ENCODE peak calls at places on chromosomes 7 and 10, in eight cellular contexts. One of them, this sample, is unnamed.

GRCh38 chr7:388461-388960 is 98.5 kb downstream of the FOXL3 start:
- DNase-seq in lung: peak
- DNase-seq in left ventricle myocardium inferior: peak
- DNase-seq in GM06990: no peak
- DNase-seq in right lobe of liver: peak
- DNase-seq in IMR-90: no peak
- DNase-seq in AG10803: no peak
- DNase-seq in AG04450: no peak
- DNase-seq in this sample: no peak

GRCh38 chr10:48458662-48459048 is 146.2 kb downstream of the ARHGAP22 start:
- DNase-seq in left ventricle myocardium inferior: no peak
- DNase-seq in lung: no peak
- DNase-seq in AG10803: no peak
- DNase-seq in AG04450: no peak
- DNase-seq in IMR-90: no peak
- DNase-seq in right lobe of liver: no peak
- DNase-seq in GM06990: no peak
- DNase-seq in this sample: no peak

GRCh38 chr10:48399551-48399950 is 93.1 kb downstream of the MAPK8 start:
- DNase-seq in lung: no peak
- DNase-seq in GM06990: no peak
- DNase-seq in AG04450: no peak
- DNase-seq in left ventricle myocardium inferior: no peak
- DNase-seq in AG10803: no peak
- DNase-seq in right lobe of liver: no peak
- DNase-seq in IMR-90: no peak
- DNase-seq in this sample: no peak

GRCh38 chr7:128361463-128362441 is at the start of gene PRRT4:
- DNase-seq in GM06990: no peak
- DNase-seq in lung: no peak
- DNase-seq in AG04450: no peak
- DNase-seq in left ventricle myocardium inferior: peak
- DNase-seq in AG10803: no peak
- DNase-seq in right lobe of liver: no peak
- DNase-seq in IMR-90: no peak
- DNase-seq in this sample: no peak

GRCh38 chr7:157020514-157021070 is 10.1 kb upstream of the MNX1 start:
- DNase-seq in lung: no peak
- DNase-seq in AG04450: no peak
- DNase-seq in AG10803: no peak
- DNase-seq in IMR-90: no peak
- DNase-seq in GM06990: no peak
- DNase-seq in left ventricle myocardium inferior: no peak
- DNase-seq in right lobe of liver: no peak
- DNase-seq in this sample: no peak

GRCh38 chr10:104589871-104590270 is 51.2 kb upstream of the SORCS3 start:
- DNase-seq in right lobe of liver: no peak
- DNase-seq in IMR-90: peak
- DNase-seq in left ventricle myocardium inferior: no peak
- DNase-seq in GM06990: no peak
- DNase-seq in AG04450: peak
- DNase-seq in lung: no peak
- DNase-seq in AG10803: peak
- DNase-seq in this sample: no peak

GRCh38 chr7:115297651-115298050 is 375.8 kb downstream of the MDFIC start:
- DNase-seq in GM06990: no peak
- DNase-seq in IMR-90: peak
- DNase-seq in left ventricle myocardium inferior: peak
- DNase-seq in lung: peak
- DNase-seq in AG04450: no peak
- DNase-seq in right lobe of liver: no peak
- DNase-seq in AG10803: peak
- DNase-seq in this sample: no peak

GRCh38 chr10:19778996-19779395 is 37.2 kb upstream of the PLXDC2 start:
- DNase-seq in IMR-90: no peak
- DNase-seq in AG04450: no peak
- DNase-seq in lung: no peak
- DNase-seq in AG10803: no peak
- DNase-seq in right lobe of liver: no peak
- DNase-seq in left ventricle myocardium inferior: no peak
- DNase-seq in GM06990: no peak
- DNase-seq in this sample: no peak

GRCh38 chr10:86102446-86102845 is 264.1 kb downstream of the GRID1 start:
- DNase-seq in AG10803: no peak
- DNase-seq in AG04450: no peak
- DNase-seq in IMR-90: no peak
- DNase-seq in lung: no peak
- DNase-seq in right lobe of liver: no peak
- DNase-seq in GM06990: no peak
- DNase-seq in left ventricle myocardium inferior: no peak
- DNase-seq in this sample: no peak

GRCh38 chr7:13991791-13992620 is 2.5 kb upstream of the ETV1 start:
- DNase-seq in left ventricle myocardium inferior: no peak
- DNase-seq in AG04450: no peak
- DNase-seq in GM06990: no peak
- DNase-seq in IMR-90: no peak
- DNase-seq in right lobe of liver: no peak
- DNase-seq in lung: no peak
- DNase-seq in AG10803: no peak
- DNase-seq in this sample: no peak

GRCh38 chr10:132961864-132962622 is 19.7 kb upstream of the CFAP46 start:
- DNase-seq in left ventricle myocardium inferior: peak
- DNase-seq in GM06990: peak
- DNase-seq in AG04450: peak
- DNase-seq in lung: peak
- DNase-seq in right lobe of liver: peak
- DNase-seq in IMR-90: peak
- DNase-seq in AG10803: peak
- DNase-seq in this sample: peak

GRCh38 chr10:79933961-79934360 is 14.9 kb downstream of the SFTPD start:
- DNase-seq in lung: peak
- DNase-seq in left ventricle myocardium inferior: no peak
- DNase-seq in GM06990: no peak
- DNase-seq in AG04450: no peak
- DNase-seq in AG10803: no peak
- DNase-seq in IMR-90: no peak
- DNase-seq in right lobe of liver: no peak
- DNase-seq in this sample: no peak

GRCh38 chr7:96303105-96303685 is 18.7 kb downstream of the SLC25A13 start:
- DNase-seq in right lobe of liver: no peak
- DNase-seq in AG10803: no peak
- DNase-seq in GM06990: no peak
- DNase-seq in left ventricle myocardium inferior: no peak
- DNase-seq in lung: no peak
- DNase-seq in AG04450: no peak
- DNase-seq in IMR-90: peak
- DNase-seq in this sample: no peak

GRCh38 chr7:47622946-47623640 is 41.2 kb upstream of the TNS3 start:
- DNase-seq in IMR-90: peak
- DNase-seq in AG04450: peak
- DNase-seq in lung: peak
- DNase-seq in GM06990: no peak
- DNase-seq in right lobe of liver: no peak
- DNase-seq in left ventricle myocardium inferior: no peak
- DNase-seq in AG10803: peak
- DNase-seq in this sample: no peak

DNA sequence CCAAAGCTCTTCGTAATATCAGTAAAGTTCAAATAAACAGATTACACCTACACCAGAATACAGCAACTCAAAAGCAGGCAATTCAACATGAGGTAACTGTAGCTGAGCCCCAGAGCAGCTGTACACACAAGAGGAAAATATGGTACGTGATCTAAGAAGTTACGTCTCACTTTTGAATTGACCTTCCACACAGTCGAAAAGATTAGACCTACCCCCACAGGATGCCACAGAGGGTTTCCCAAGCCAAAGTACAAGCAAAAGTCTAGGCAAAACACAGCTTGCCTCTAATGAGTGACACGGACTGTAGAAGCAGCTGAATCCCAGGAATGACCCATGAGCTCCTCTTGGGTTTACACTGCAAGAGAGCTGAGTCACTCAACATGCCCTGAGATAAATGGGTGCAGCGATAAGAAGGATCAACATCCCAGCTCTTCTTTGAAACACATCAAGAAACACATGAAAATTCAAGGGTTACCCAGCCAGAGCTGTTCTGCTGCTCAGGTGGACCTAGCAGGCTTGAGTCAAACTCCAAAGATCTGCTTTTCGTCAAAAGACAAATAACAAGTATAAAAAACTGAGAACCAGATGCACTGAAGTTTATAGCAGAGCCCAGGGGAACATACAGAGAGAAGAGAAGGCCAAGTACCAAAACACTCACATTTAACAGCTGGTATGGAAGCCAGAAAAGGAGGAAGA is 9.7 kb downstream of the CREB3L2 start:
- DNase-seq in left ventricle myocardium inferior: no peak
- DNase-seq in lung: no peak
- DNase-seq in AG04450: peak
- DNase-seq in right lobe of liver: no peak
- DNase-seq in IMR-90: peak
- DNase-seq in GM06990: no peak
- DNase-seq in AG10803: peak
- DNase-seq in this sample: no peak
- H3K4me3 ChIP-seq in left ventricle myocardium inferior: no peak
- H3K4me3 ChIP-seq in lung: no peak
- H3K4me3 ChIP-seq in AG04450: peak
- H3K4me3 ChIP-seq in right lobe of liver: no peak
- H3K4me3 ChIP-seq in IMR-90: no peak
- H3K4me3 ChIP-seq in GM06990: no peak
- H3K4me3 ChIP-seq in AG10803: peak
- H3K4me3 ChIP-seq in this sample: no peak

DNA sequence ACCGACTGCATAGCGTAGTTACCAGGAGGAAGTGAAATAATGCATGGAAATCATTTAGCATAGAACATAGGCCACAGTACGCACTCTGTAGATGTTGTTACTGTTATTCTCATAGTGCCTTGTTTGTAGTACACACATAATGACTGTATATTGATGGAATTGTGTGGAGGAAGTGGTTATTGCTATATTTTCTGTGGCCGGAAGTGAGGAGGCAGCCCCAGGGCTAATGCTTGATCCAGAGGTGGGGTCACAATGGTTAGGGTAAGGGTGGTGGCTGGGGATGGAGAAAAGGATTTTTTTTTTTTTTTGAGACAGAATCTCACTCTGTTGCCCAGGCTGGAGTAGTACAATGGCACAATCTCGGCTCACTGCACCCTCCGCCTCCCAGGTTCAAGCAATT is 4.5 kb upstream of the MGAM start:
- DNase-seq in left ventricle myocardium inferior: no peak
- DNase-seq in AG04450: no peak
- DNase-seq in AG10803: no peak
- DNase-seq in IMR-90: no peak
- DNase-seq in right lobe of liver: no peak
- DNase-seq in GM06990: no peak
- DNase-seq in lung: no peak
- DNase-seq in this sample: no peak
- H3K4me3 ChIP-seq in left ventricle myocardium inferior: no peak
- H3K4me3 ChIP-seq in AG04450: no peak
- H3K4me3 ChIP-seq in AG10803: no peak
- H3K4me3 ChIP-seq in IMR-90: no peak
- H3K4me3 ChIP-seq in right lobe of liver: no peak
- H3K4me3 ChIP-seq in GM06990: no peak
- H3K4me3 ChIP-seq in lung: no peak
- H3K4me3 ChIP-seq in this sample: no peak

GRCh38 chr10:122019414-122019975 is 30.5 kb downstream of the TACC2 start:
- DNase-seq in lung: peak
- DNase-seq in AG10803: no peak
- DNase-seq in left ventricle myocardium inferior: no peak
- DNase-seq in right lobe of liver: peak
- DNase-seq in AG04450: no peak
- DNase-seq in GM06990: no peak
- DNase-seq in IMR-90: no peak
- DNase-seq in this sample: no peak

GRCh38 chr10:122020202-122020601 is 31.2 kb downstream of the TACC2 start:
- DNase-seq in left ventricle myocardium inferior: no peak
- DNase-seq in AG04450: no peak
- DNase-seq in GM06990: no peak
- DNase-seq in lung: no peak
- DNase-seq in AG10803: no peak
- DNase-seq in IMR-90: no peak
- DNase-seq in right lobe of liver: no peak
- DNase-seq in this sample: no peak

GRCh38 chr10:122022276-122022675 is 33.3 kb downstream of the TACC2 start:
- DNase-seq in AG04450: no peak
- DNase-seq in AG10803: no peak
- DNase-seq in GM06990: no peak
- DNase-seq in lung: no peak
- DNase-seq in left ventricle myocardium inferior: no peak
- DNase-seq in right lobe of liver: no peak
- DNase-seq in IMR-90: no peak
- DNase-seq in this sample: no peak

GRCh38 chr10:122021421-122021820 is 32.5 kb downstream of the TACC2 start:
- DNase-seq in AG04450: no peak
- DNase-seq in left ventricle myocardium inferior: no peak
- DNase-seq in right lobe of liver: no peak
- DNase-seq in GM06990: no peak
- DNase-seq in AG10803: peak
- DNase-seq in lung: no peak
- DNase-seq in IMR-90: peak
- DNase-seq in this sample: no peak

DNA sequence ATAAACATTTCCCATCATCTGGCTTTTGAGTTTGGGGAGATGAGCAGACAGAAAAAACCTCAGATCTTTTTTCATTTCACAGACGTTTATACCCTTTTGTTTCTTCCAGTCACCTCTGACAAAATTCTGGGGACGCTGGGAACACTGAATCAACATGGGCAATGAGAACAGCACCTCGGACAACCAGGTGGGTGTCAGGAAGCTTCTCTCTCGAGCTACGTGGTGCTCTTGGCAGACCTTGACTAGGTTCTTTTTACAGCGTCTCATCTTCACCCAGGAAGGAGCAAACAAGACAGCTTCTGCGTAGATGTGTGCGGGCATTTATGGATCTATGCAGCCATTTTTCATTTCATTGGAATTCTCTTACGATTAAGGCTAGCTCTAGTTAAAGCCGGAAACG is 32.9 kb downstream of the TACC2 start:
- DNase-seq in IMR-90: no peak
- DNase-seq in left ventricle myocardium inferior: no peak
- DNase-seq in AG10803: no peak
- DNase-seq in AG04450: no peak
- DNase-seq in lung: no peak
- DNase-seq in GM06990: no peak
- DNase-seq in right lobe of liver: no peak
- DNase-seq in this sample: no peak
- H3K4me3 ChIP-seq in IMR-90: no peak
- H3K4me3 ChIP-seq in left ventricle myocardium inferior: no peak
- H3K4me3 ChIP-seq in AG10803: no peak
- H3K4me3 ChIP-seq in AG04450: peak
- H3K4me3 ChIP-seq in lung: no peak
- H3K4me3 ChIP-seq in GM06990: no peak
- H3K4me3 ChIP-seq in right lobe of liver: no peak
- H3K4me3 ChIP-seq in this sample: no peak

DNA sequence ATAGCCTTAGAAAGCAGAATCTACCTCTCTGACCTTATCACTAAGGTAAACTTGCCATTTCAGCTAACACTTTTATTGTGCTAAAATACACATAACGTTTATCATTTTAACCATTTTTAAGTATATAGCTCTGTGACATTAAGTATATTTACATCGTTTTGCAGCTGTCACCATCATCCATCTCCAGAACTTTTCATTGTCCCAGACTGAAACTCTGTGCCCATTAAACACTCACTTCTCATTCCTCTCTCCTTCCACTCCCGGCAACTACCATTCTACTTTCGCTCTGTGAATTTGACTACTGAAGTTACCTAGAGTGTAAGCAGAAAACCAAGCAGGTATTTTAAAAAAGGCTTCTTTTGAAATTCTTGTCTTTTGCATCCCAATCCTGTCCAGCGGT is 1.3 kb downstream of the DDX50 start:
- DNase-seq in lung: no peak
- DNase-seq in right lobe of liver: no peak
- DNase-seq in GM06990: no peak
- DNase-seq in left ventricle myocardium inferior: no peak
- DNase-seq in IMR-90: no peak
- DNase-seq in AG04450: no peak
- DNase-seq in AG10803: no peak
- DNase-seq in this sample: no peak
- H3K4me3 ChIP-seq in lung: no peak
- H3K4me3 ChIP-seq in right lobe of liver: no peak
- H3K4me3 ChIP-seq in GM06990: peak
- H3K4me3 ChIP-seq in left ventricle myocardium inferior: peak
- H3K4me3 ChIP-seq in IMR-90: peak
- H3K4me3 ChIP-seq in AG04450: peak
- H3K4me3 ChIP-seq in AG10803: peak
- H3K4me3 ChIP-seq in this sample: peak